ENCODE peak calls at places on chromosomes 11 and 22, in four cellular contexts. R, T, Q and A are unnamed samples.

GRCh38 chr22:37647928-37648327 is 8.5 kb downstream of the SH3BP1 start:
- DNase-seq in Q (peak), R (peak), T (no peak), A (no peak)

GRCh38 chr11:15819679-15820286 is 536.6 kb downstream of the SOX6 start:
- DNase-seq in T (peak), R (peak), Q (peak), A (no peak)

GRCh38 chr11:123251656-123252344 is 56.8 kb upstream of the CLMP start:
- DNase-seq in Q (no peak), R (peak), T (no peak), A (no peak)

GRCh38 chr11:15624701-15625100 is 510.0 kb downstream of the INSC start:
- DNase-seq in R (no peak), Q (no peak), T (no peak), A (no peak)

GRCh38 chr22:41589260-41589600 is 410 bp downstream of the PMM1 start:
- DNase-seq in T (peak), Q (peak), R (no peak), A (no peak)

GRCh38 chr11:47587733-47588326 is 1.4 kb downstream of the FAM180B start:
- DNase-seq in Q (no peak), R (peak), T (no peak), A (peak)

GRCh38 chr22:39215070-39215396 is 29.7 kb downstream of the PDGFB start:
- DNase-seq in R (no peak), T (no peak), Q (no peak), A (peak)

GRCh38 chr22:46079093-46079860 is 71.0 kb upstream of the PPARA start:
- DNase-seq in R (peak), T (no peak), Q (peak), A (peak)

GRCh38 chr11:35494966-35495365 is 30.4 kb downstream of the PAMR1 start:
- DNase-seq in R (no peak), Q (no peak), T (no peak), A (no peak)

GRCh38 chr11:6737872-6738466 is 33.8 kb downstream of the OR2AG2 start:
- DNase-seq in R (peak), T (peak), Q (peak), A (no peak)

GRCh38 chr11:68989936-68990606 is 9.3 kb upstream of the MRGPRD start:
- DNase-seq in T (no peak), R (no peak), Q (no peak), A (peak)

GRCh38 chr11:104819603-104820002 is 78.7 kb downstream of the CASP12 start:
- DNase-seq in Q (no peak), T (no peak), R (no peak), A (no peak)

GRCh38 chr11:29293825-29294224 is 723.0 kb downstream of the KCNA4 start:
- DNase-seq in Q (no peak), R (no peak), T (no peak), A (no peak)

GRCh38 chr11:111086058-111086457 is 159.5 kb upstream of the POU2AF2 start:
- DNase-seq in T (no peak), Q (no peak), R (no peak), A (no peak)

GRCh38 chr11:15816270-15816871 is 540.0 kb downstream of the SOX6 start:
- DNase-seq in Q (no peak), R (peak), T (no peak), A (no peak)

GRCh38 chr11:59226396-59226795 is 13.7 kb upstream of the MPEG1 start:
- DNase-seq in R (no peak), T (no peak), Q (no peak), A (no peak)

GRCh38 chr11:97742717-97743116 is 1278.0 kb upstream of the CNTN5 start:
- DNase-seq in Q (no peak), T (no peak), R (no peak), A (no peak)

GRCh38 chr11:132439711-132440300 is 1069.4 kb downstream of the NTM start:
- DNase-seq in R (no peak), Q (no peak), T (no peak), A (no peak)

GRCh38 chr11:64754919-64755662 is 4.7 kb downstream of the PYGM start:
- DNase-seq in T (no peak), R (no peak), Q (no peak), A (no peak)

GRCh38 chr11:102640946-102641345 is 15.8 kb upstream of the MMP20 start:
- DNase-seq in Q (no peak), R (no peak), T (no peak), A (no peak)

GRCh38 chr22:22902247-22902962 is 14.8 kb downstream of the IGLL5 start:
- DNase-seq in Q (no peak), T (peak), R (no peak), A (no peak)

GRCh38 chr11:117220568-117220967 is 11.3 kb downstream of the PCSK7 start:
- DNase-seq in R (no peak), Q (no peak), T (no peak), A (no peak)

GRCh38 chr11:93744669-93745004 is 3.2 kb downstream of the C11orf54 start:
- DNase-seq in Q (no peak), T (no peak), R (no peak), A (no peak)

GRCh38 chr11:803770-804598 is 1.0 kb downstream of the PIDD1 start:
- DNase-seq in Q (no peak), R (no peak), T (no peak), A (no peak)

GRCh38 chr11:113618360-113618759 is 87.7 kb downstream of the TMPRSS5 start:
- DNase-seq in T (no peak), Q (no peak), R (no peak), A (no peak)

GRCh38 chr11:129457321-129457720 is 81.7 kb downstream of the BARX2 start:
- DNase-seq in Q (no peak), T (no peak), R (peak), A (no peak)

GRCh38 chr11:101862410-101863233 is 52.2 kb upstream of the CEP126 start:
- DNase-seq in T (no peak), R (peak), Q (no peak), A (no peak)

GRCh38 chr11:31870609-31871309 is 59.6 kb upstream of the PAX6 start:
- DNase-seq in Q (peak), T (peak), R (peak), A (no peak)

GRCh38 chr11:47539681-47540039 is 13.3 kb downstream of the CELF1 start:
- DNase-seq in T (no peak), Q (peak), R (no peak), A (no peak)

GRCh38 chr22:25008666-25009065 is 56.1 kb downstream of the KIAA1671 start:
- DNase-seq in Q (no peak), R (no peak), T (no peak), A (no peak)

GRCh38 chr11:121106812-121107211 is 5.8 kb downstream of the TECTA start:
- DNase-seq in T (no peak), Q (no peak), R (no peak), A (no peak)

GRCh38 chr22:45783021-45783420 is 111.4 kb downstream of the ATXN10 start:
- DNase-seq in T (no peak), R (no peak), Q (no peak), A (no peak)

GRCh38 chr22:49026476-49027121 is 801.1 kb downstream of the BRD1 start:
- DNase-seq in R (no peak), T (no peak), Q (no peak), A (no peak)

GRCh38 chr11:112655386-112655785 is 305.8 kb upstream of the NCAM1 start:
- DNase-seq in R (peak), T (no peak), Q (peak), A (no peak)

GRCh38 chr11:120563698-120564572 is 52.4 kb downstream of the GRIK4 start:
- DNase-seq in R (no peak), Q (no peak), T (no peak), A (no peak)

GRCh38 chr11:122984186-122985011 is 2.8 kb upstream of the BSX start:
- DNase-seq in Q (no peak), T (no peak), R (no peak), A (no peak)

GRCh38 chr11:62602141-62603071 is 741 bp upstream of the MTA2 start:
- DNase-seq in R (peak), Q (peak), T (peak), A (peak)

GRCh38 chr11:2521681-2522630 is 77.1 kb downstream of the KCNQ1 start:
- DNase-seq in T (no peak), Q (peak), R (peak), A (peak)

GRCh38 chr11:70628881-70629844 is 230.8 kb downstream of the CTTN start:
- DNase-seq in R (peak), T (peak), Q (peak), A (no peak)
- TF ChIP-seq POLR2AphosphoS5 in R (no peak), T (no peak), Q (no peak), A (no peak)

GRCh38 chr11:86795962-86796361 is 4.4 kb upstream of the PRSS23 start:
- DNase-seq in T (no peak), R (no peak), Q (no peak), A (no peak)
- TF ChIP-seq EP300 in T (no peak), R (no peak), Q (no peak), A (no peak)

GRCh38 chr22:35376728-35377472 is 4.0 kb upstream of the HMOX1 start:
- DNase-seq in Q (peak), R (peak), T (peak), A (peak)
- H3K4me3 ChIP-seq in Q (no peak), R (no peak), T (no peak), A (peak)

GRCh38 chr22:26570126-26570525 is 19.8 kb downstream of the TPST2 start:
- DNase-seq in R (no peak), T (no peak), Q (no peak), A (no peak)

GRCh38 chr22:26570864-26571525 is 18.9 kb downstream of the TPST2 start:
- DNase-seq in Q (no peak), T (no peak), R (no peak), A (no peak)

GRCh38 chr22:26576026-26576680 is 13.8 kb downstream of the TPST2 start:
- DNase-seq in Q (no peak), R (no peak), T (no peak), A (no peak)

GRCh38 chr22:26574001-26574723 is 15.8 kb downstream of the TPST2 start:
- DNase-seq in R (no peak), Q (no peak), T (no peak), A (no peak)

GRCh38 chr22:26573026-26573662 is 16.8 kb downstream of the TPST2 start:
- DNase-seq in R (peak), Q (peak), T (no peak), A (no peak)
- TF ChIP-seq POLR2AphosphoS5 in R (no peak), Q (no peak), T (no peak), A (no peak)

DNA sequence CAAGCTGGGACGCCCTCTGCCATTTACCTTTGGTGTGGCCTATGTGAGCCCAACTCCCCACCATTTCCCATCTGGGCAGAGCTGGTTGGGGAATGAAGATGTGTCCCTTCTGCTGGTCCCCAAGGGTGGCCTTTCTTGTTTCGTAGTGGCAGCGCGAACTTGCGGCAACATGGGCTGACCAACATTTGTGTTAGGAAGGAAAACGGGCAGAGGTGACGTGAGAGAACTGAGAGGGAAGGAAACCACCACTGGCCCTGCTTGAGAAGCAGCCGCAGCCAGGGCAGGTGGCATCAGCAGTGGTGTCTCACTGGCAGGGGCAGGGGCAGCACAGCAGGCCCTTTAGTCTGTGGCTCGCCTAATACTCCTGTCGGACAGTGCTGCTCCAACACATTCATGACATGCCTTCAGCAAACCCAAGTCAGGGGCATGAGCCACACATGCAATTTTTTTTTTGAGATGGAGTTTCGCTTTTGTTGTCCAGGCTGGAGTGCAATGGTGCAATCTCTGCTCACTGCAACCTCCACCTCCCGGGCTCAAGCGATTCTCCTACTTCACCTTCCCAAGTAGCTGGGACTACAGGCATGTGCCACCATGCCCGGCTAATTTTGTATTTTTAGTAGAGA is 29.9 kb downstream of the LRRC74B start:
- DNase-seq in R (no peak), T (peak), Q (no peak), A (no peak)
- TF ChIP-seq EP300 in R (no peak), T (no peak), Q (no peak), A (no peak)

DNA sequence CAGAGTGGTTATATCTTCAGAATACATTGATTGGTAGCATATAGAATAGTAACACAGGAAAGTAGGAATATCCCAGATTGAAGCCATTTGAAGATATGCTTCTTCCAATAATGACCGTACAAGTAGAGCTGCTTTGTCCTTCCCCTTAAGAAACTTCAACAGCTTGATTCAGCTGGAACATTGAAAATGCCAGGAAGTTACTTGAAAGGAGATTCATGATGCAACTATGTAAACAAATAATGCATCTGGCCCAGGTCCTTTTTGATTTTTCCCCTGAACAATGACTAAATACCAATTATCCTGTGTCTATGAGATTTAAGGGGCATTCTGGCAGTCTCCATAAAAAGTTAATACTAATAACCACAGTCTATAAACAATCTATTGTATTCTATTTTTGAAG is 3.0 kb downstream of the DKK3 start:
- DNase-seq in T (no peak), Q (no peak), R (no peak), A (no peak)
- H3K4me3 ChIP-seq in T (no peak), Q (no peak), R (no peak), A (no peak)

GRCh38 chr11:119179983-119180382 is 5.3 kb upstream of the NHERF4 start:
- DNase-seq in T (no peak), R (no peak), Q (no peak), A (no peak)
- TF ChIP-seq POLR2AphosphoS5 in T (no peak), R (no peak), Q (no peak), A (no peak)